ENCODE peak calls at places on chromosome 15, in ten cellular contexts. L is astrocyte; B is CD4-positive, alpha-beta T cell; G is H4; K is activated CD8-positive, alpha-beta memory T cell treated with anti-CD3 and anti-CD28 coated beads for 4 hours; Q is LHCN-M2; I is body of pancreas; Z is non-pigmented ciliary epithelial cell; R is amygdala; P is GM13977. X is an unnamed sample.

GRCh38 chr15:41585140-41586047 is 26.4 kb downstream of the TYRO3 start:
- DNase-seq in R (peak), P (no peak), Q (peak), K (peak), I (peak), G (no peak), Z (no peak), B (no peak), L (peak), X (no peak)

GRCh38 chr15:60457985-60458384 is 21.0 kb downstream of the ICE2 start:
- DNase-seq in G (no peak), R (no peak), K (no peak), B (no peak), L (no peak), P (no peak), Z (no peak), I (no peak), Q (no peak), X (no peak)

GRCh38 chr15:91946914-91947313 is 93.4 kb downstream of the SLCO3A1 start:
- DNase-seq in Z (no peak), Q (no peak), R (no peak), I (no peak), G (no peak), K (no peak), B (no peak), P (no peak), L (no peak), X (no peak)

GRCh38 chr15:40379853-40380252 is 2.7 kb upstream of the KNSTRN start:
- DNase-seq in R (peak), Z (peak), B (no peak), L (peak), Q (peak), I (peak), P (no peak), K (no peak), G (peak), X (peak)

GRCh38 chr15:69664572-69665326 is 212.1 kb downstream of the RPLP1 start:
- DNase-seq in L (no peak), K (no peak), Z (no peak), R (peak), I (no peak), Q (no peak), P (no peak), B (no peak), G (no peak), X (no peak)

GRCh38 chr15:26872206-26872605 is 5.3 kb downstream of the GABRA5 start:
- DNase-seq in K (no peak), L (no peak), P (no peak), G (no peak), I (no peak), Z (no peak), Q (no peak), R (no peak), B (no peak), X (no peak)

GRCh38 chr15:58077427-58077826 is 11.9 kb upstream of the ALDH1A2 start:
- DNase-seq in B (no peak), K (no peak), Z (no peak), L (no peak), G (no peak), Q (no peak), I (no peak), R (no peak), P (no peak), X (no peak)

GRCh38 chr15:88262064-88262463 is 5.5 kb upstream of the NTRK3 start:
- DNase-seq in Z (no peak), G (no peak), R (no peak), B (no peak), Q (no peak), I (no peak), K (no peak), P (no peak), L (no peak), X (no peak)

GRCh38 chr15:90869601-90870353 is 1.4 kb downstream of the FURIN start:
- DNase-seq in Q (peak), R (no peak), K (no peak), P (no peak), I (no peak), G (peak), L (peak), B (no peak), Z (no peak), X (no peak)

GRCh38 chr15:47876986-47877385 is 159.7 kb downstream of the SEMA6D start:
- DNase-seq in Z (no peak), B (no peak), K (no peak), G (no peak), I (no peak), Q (no peak), R (no peak), P (no peak), L (no peak), X (no peak)

GRCh38 chr15:70140543-70141375 is 43.0 kb upstream of the TLE3 start:
- DNase-seq in R (no peak), L (peak), K (no peak), G (peak), Z (no peak), Q (no peak), B (peak), P (peak), I (no peak), X (no peak)

GRCh38 chr15:63843901-63844317 is 10.2 kb upstream of the HERC1 start:
- DNase-seq in B (no peak), L (peak), K (no peak), P (no peak), G (no peak), R (no peak), Q (no peak), Z (peak), I (no peak), X (no peak)

GRCh38 chr15:98513428-98513991 is 134.8 kb upstream of the IGF1R start:
- DNase-seq in Q (no peak), Z (no peak), G (no peak), L (no peak), B (no peak), R (no peak), K (no peak), P (no peak), I (no peak), X (no peak)

GRCh38 chr15:38275951-38276350 is 23.3 kb downstream of the SPRED1 start:
- DNase-seq in L (peak), Z (no peak), B (no peak), P (no peak), K (no peak), Q (no peak), R (no peak), I (no peak), G (no peak), X (no peak)

GRCh38 chr15:25850154-25851111 is 12.7 kb downstream of the ATP10A start:
- DNase-seq in G (peak), Z (no peak), I (peak), R (no peak), K (no peak), Q (peak), L (peak), P (no peak), B (peak), X (no peak)

GRCh38 chr15:41607033-41607432 is 48.0 kb downstream of the TYRO3 start:
- DNase-seq in R (no peak), I (no peak), G (peak), Z (peak), B (no peak), P (no peak), Q (peak), K (no peak), L (peak), X (peak)

GRCh38 chr15:41490355-41490754 is 3.3 kb upstream of the ITPKA start:
- DNase-seq in G (peak), Z (peak), B (no peak), R (no peak), L (peak), I (no peak), P (peak), Q (peak), K (no peak), X (peak)

GRCh38 chr15:90756916-90757315 is 39.8 kb downstream of the BLM start:
- DNase-seq in P (no peak), Z (no peak), L (no peak), B (no peak), I (no peak), K (no peak), Q (no peak), G (no peak), R (no peak), X (no peak)

GRCh38 chr15:100405179-100405578 is 63.4 kb upstream of the ADAMTS17 start:
- DNase-seq in G (no peak), B (no peak), Q (no peak), L (no peak), R (no peak), Z (no peak), K (no peak), P (no peak), I (no peak), X (no peak)

GRCh38 chr15:77541421-77542181 is 91.1 kb downstream of the LINGO1 start:
- DNase-seq in G (no peak), R (peak), L (no peak), Q (no peak), I (no peak), B (no peak), Z (no peak), K (no peak), P (no peak), X (no peak)

GRCh38 chr15:83565553-83566159 is 88.3 kb upstream of the ADAMTSL3 start:
- DNase-seq in P (peak), Q (peak), Z (no peak), R (no peak), L (no peak), G (no peak), I (no peak), K (no peak), B (no peak), X (no peak)

GRCh38 chr15:52080031-52080430 is 32.5 kb downstream of the BCL2L10 start:
- DNase-seq in I (no peak), B (no peak), G (no peak), Q (no peak), L (peak), P (no peak), R (no peak), K (no peak), Z (no peak), X (no peak)

GRCh38 chr15:66936115-66936863 is 129.1 kb upstream of the SMAD3 start:
- DNase-seq in R (no peak), Z (no peak), K (no peak), G (no peak), I (peak), L (no peak), B (no peak), P (no peak), Q (peak), X (peak)

GRCh38 chr15:60799885-60800728 is 321.2 kb upstream of the ICE2 start:
- DNase-seq in K (no peak), Q (peak), L (peak), G (no peak), Z (no peak), I (no peak), R (no peak), P (no peak), B (no peak), X (no peak)

GRCh38 chr15:96066852-96067490 is 263.5 kb upstream of the NR2F2 start:
- DNase-seq in L (no peak), P (no peak), B (no peak), G (no peak), K (no peak), R (no peak), Z (no peak), I (no peak), Q (peak), X (no peak)

GRCh38 chr15:48427960-48428547 is 96.8 kb downstream of the DUT start:
- DNase-seq in P (no peak), R (no peak), L (peak), I (no peak), K (no peak), Z (peak), G (no peak), B (no peak), Q (peak), X (peak)

GRCh38 chr15:39474657-39475056 is 106.2 kb upstream of the THBS1 start:
- DNase-seq in Z (no peak), G (no peak), R (no peak), B (no peak), K (no peak), P (no peak), I (no peak), L (no peak), Q (no peak), X (no peak)

GRCh38 chr15:28182731-28183130 is 83.6 kb upstream of the OCA2 start:
- DNase-seq in P (no peak), K (no peak), B (no peak), R (no peak), L (no peak), Q (no peak), Z (no peak), I (peak), G (no peak), X (no peak)

GRCh38 chr15:43293402-43293801 is 26.7 kb upstream of the TGM5 start:
- DNase-seq in L (no peak), B (no peak), P (no peak), Z (no peak), K (no peak), I (peak), G (no peak), Q (no peak), R (no peak), X (no peak)

GRCh38 chr15:92947071-92947730 is 47.1 kb downstream of the CHD2 start:
- DNase-seq in G (no peak), Q (no peak), P (no peak), B (no peak), L (no peak), R (no peak), Z (no peak), I (no peak), K (no peak), X (no peak)

GRCh38 chr15:76177491-76178040 is 117.8 kb downstream of the TMEM266 start:
- DNase-seq in L (peak), P (no peak), Z (no peak), I (no peak), K (no peak), G (peak), B (no peak), R (no peak), Q (peak), X (peak)

GRCh38 chr15:34341922-34342736 is 807 bp downstream of the NOP10 start:
- DNase-seq in Q (no peak), G (no peak), I (no peak), Z (no peak), K (no peak), L (no peak), P (no peak), B (no peak), R (no peak), X (no peak)

GRCh38 chr15:83158393-83158792 is 49.2 kb downstream of the HDGFL3 start:
- DNase-seq in K (no peak), Z (no peak), R (no peak), Q (peak), B (no peak), I (no peak), P (no peak), L (peak), G (no peak), X (peak)

GRCh38 chr15:76972420-76973361 is 22.2 kb upstream of the PSTPIP1 start:
- DNase-seq in G (no peak), K (no peak), B (no peak), I (no peak), L (peak), R (no peak), P (no peak), Z (no peak), Q (no peak), X (no peak)

GRCh38 chr15:62742409-62743171 is 300.0 kb upstream of the TPM1 start:
- DNase-seq in I (peak), P (peak), R (peak), K (no peak), L (peak), B (peak), G (peak), Q (peak), Z (peak), X (peak)

GRCh38 chr15:29278436-29279099 is 8.9 kb upstream of the NSMCE3 start:
- DNase-seq in Z (peak), R (no peak), L (peak), I (no peak), P (no peak), G (peak), K (no peak), Q (peak), B (no peak), X (peak)

GRCh38 chr15:64809649-64810498 is 15.6 kb downstream of the PIF1 start:
- DNase-seq in Q (peak), P (peak), I (peak), K (peak), Z (no peak), G (peak), B (peak), R (peak), L (peak), X (no peak)

GRCh38 chr15:75350601-75351331 is 3.9 kb downstream of the NEIL1 start:
- DNase-seq in B (no peak), Q (no peak), Z (no peak), L (no peak), G (no peak), I (no peak), P (no peak), K (no peak), R (no peak), X (no peak)

X was measured in BJ.